ENCODE peak calls at places on chromosomes 7 and 10, in seven cellular contexts. One of them, this sample, is unnamed.

GRCh38 chr10:52443419-52444388 is 129.6 kb downstream of the DKK1 start:
- DNase-seq in NCI-H1048: no peak
- DNase-seq in stimulated activated naive B cell treated with anti-CD40 and anti-IgM and Interleukin-4, amounts not matched to agents 10 μg/mL and 1 μg/mL and 100 μg/mL, for 72 hours: no peak
- DNase-seq in pancreas: no peak
- DNase-seq in SIG-M5: no peak
- DNase-seq in nephron progenitor cell: no peak
- DNase-seq in stomach: no peak
- DNase-seq in this sample: peak; percentile 68

GRCh38 chr10:46328853-46329689 is 42.3 kb downstream of the ANTXRL start:
- DNase-seq in NCI-H1048: no peak
- DNase-seq in stimulated activated naive B cell treated with anti-CD40 and anti-IgM and Interleukin-4, amounts not matched to agents 10 μg/mL and 1 μg/mL and 100 μg/mL, for 72 hours: no peak
- DNase-seq in pancreas: no peak
- DNase-seq in SIG-M5: no peak
- DNase-seq in nephron progenitor cell: no peak
- DNase-seq in stomach: no peak
- DNase-seq in this sample: no peak

GRCh38 chr10:12800302-12800701 is 201.2 kb downstream of the CCDC3 start:
- DNase-seq in NCI-H1048: no peak
- DNase-seq in stimulated activated naive B cell treated with anti-CD40 and anti-IgM and Interleukin-4, amounts not matched to agents 10 μg/mL and 1 μg/mL and 100 μg/mL, for 72 hours: no peak
- DNase-seq in pancreas: no peak
- DNase-seq in SIG-M5: no peak
- DNase-seq in nephron progenitor cell: no peak
- DNase-seq in stomach: no peak
- DNase-seq in this sample: no peak

GRCh38 chr10:116892873-116893685 is 43.8 kb downstream of the ENO4 start:
- DNase-seq in NCI-H1048: no peak
- DNase-seq in stimulated activated naive B cell treated with anti-CD40 and anti-IgM and Interleukin-4, amounts not matched to agents 10 μg/mL and 1 μg/mL and 100 μg/mL, for 72 hours: no peak
- DNase-seq in pancreas: no peak
- DNase-seq in SIG-M5: no peak
- DNase-seq in nephron progenitor cell: no peak
- DNase-seq in stomach: no peak
- DNase-seq in this sample: no peak

GRCh38 chr7:135842446-135843175 is 94.0 kb upstream of the FAM180A start:
- DNase-seq in NCI-H1048: no peak
- DNase-seq in stimulated activated naive B cell treated with anti-CD40 and anti-IgM and Interleukin-4, amounts not matched to agents 10 μg/mL and 1 μg/mL and 100 μg/mL, for 72 hours: no peak
- DNase-seq in pancreas: no peak
- DNase-seq in SIG-M5: no peak
- DNase-seq in nephron progenitor cell: no peak
- DNase-seq in stomach: no peak
- DNase-seq in this sample: no peak

GRCh38 chr10:101062231-101063161 is 707 bp downstream of the KAZALD1 start:
- DNase-seq in NCI-H1048: no peak
- DNase-seq in stimulated activated naive B cell treated with anti-CD40 and anti-IgM and Interleukin-4, amounts not matched to agents 10 μg/mL and 1 μg/mL and 100 μg/mL, for 72 hours: peak; percentile 32
- DNase-seq in pancreas: peak; percentile 85
- DNase-seq in SIG-M5: no peak
- DNase-seq in nephron progenitor cell: peak; percentile 86
- DNase-seq in stomach: peak; percentile 76
- DNase-seq in this sample: no peak

GRCh38 chr7:24227603-24228359 is 56.2 kb upstream of the NPY start:
- DNase-seq in NCI-H1048: no peak
- DNase-seq in stimulated activated naive B cell treated with anti-CD40 and anti-IgM and Interleukin-4, amounts not matched to agents 10 μg/mL and 1 μg/mL and 100 μg/mL, for 72 hours: peak; percentile 75
- DNase-seq in pancreas: no peak
- DNase-seq in SIG-M5: no peak
- DNase-seq in nephron progenitor cell: no peak
- DNase-seq in stomach: no peak
- DNase-seq in this sample: no peak

GRCh38 chr7:92650391-92650790 is 60.2 kb upstream of the FAM133B start:
- DNase-seq in NCI-H1048: no peak
- DNase-seq in stimulated activated naive B cell treated with anti-CD40 and anti-IgM and Interleukin-4, amounts not matched to agents 10 μg/mL and 1 μg/mL and 100 μg/mL, for 72 hours: no peak
- DNase-seq in pancreas: no peak
- DNase-seq in SIG-M5: no peak
- DNase-seq in nephron progenitor cell: no peak
- DNase-seq in stomach: no peak
- DNase-seq in this sample: no peak

GRCh38 chr10:49035920-49036319 is 79.4 kb downstream of the VSTM4 start:
- DNase-seq in NCI-H1048: no peak
- DNase-seq in stimulated activated naive B cell treated with anti-CD40 and anti-IgM and Interleukin-4, amounts not matched to agents 10 μg/mL and 1 μg/mL and 100 μg/mL, for 72 hours: no peak
- DNase-seq in pancreas: no peak
- DNase-seq in SIG-M5: no peak
- DNase-seq in nephron progenitor cell: no peak
- DNase-seq in stomach: no peak
- DNase-seq in this sample: no peak

GRCh38 chr7:113267885-113268284 is 149.5 kb upstream of the SMIM30 start:
- DNase-seq in NCI-H1048: no peak
- DNase-seq in stimulated activated naive B cell treated with anti-CD40 and anti-IgM and Interleukin-4, amounts not matched to agents 10 μg/mL and 1 μg/mL and 100 μg/mL, for 72 hours: no peak
- DNase-seq in pancreas: no peak
- DNase-seq in SIG-M5: no peak
- DNase-seq in nephron progenitor cell: no peak
- DNase-seq in stomach: no peak
- DNase-seq in this sample: no peak

GRCh38 chr7:51034531-51035264 is 252.0 kb upstream of the GRB10 start:
- DNase-seq in NCI-H1048: no peak
- DNase-seq in stimulated activated naive B cell treated with anti-CD40 and anti-IgM and Interleukin-4, amounts not matched to agents 10 μg/mL and 1 μg/mL and 100 μg/mL, for 72 hours: no peak
- DNase-seq in pancreas: no peak
- DNase-seq in SIG-M5: no peak
- DNase-seq in nephron progenitor cell: no peak
- DNase-seq in stomach: no peak
- DNase-seq in this sample: peak; percentile 60

GRCh38 chr7:43454936-43455518 is 127.9 kb upstream of the STK17A start:
- DNase-seq in NCI-H1048: no peak
- DNase-seq in stimulated activated naive B cell treated with anti-CD40 and anti-IgM and Interleukin-4, amounts not matched to agents 10 μg/mL and 1 μg/mL and 100 μg/mL, for 72 hours: no peak
- DNase-seq in pancreas: no peak
- DNase-seq in SIG-M5: no peak
- DNase-seq in nephron progenitor cell: no peak
- DNase-seq in stomach: no peak
- DNase-seq in this sample: no peak

GRCh38 chr10:98916751-98917150 is 318.9 kb downstream of the HPSE2 start:
- DNase-seq in NCI-H1048: no peak
- DNase-seq in stimulated activated naive B cell treated with anti-CD40 and anti-IgM and Interleukin-4, amounts not matched to agents 10 μg/mL and 1 μg/mL and 100 μg/mL, for 72 hours: no peak
- DNase-seq in pancreas: no peak
- DNase-seq in SIG-M5: no peak
- DNase-seq in nephron progenitor cell: no peak
- DNase-seq in stomach: no peak
- DNase-seq in this sample: no peak

GRCh38 chr10:79162861-79163662 is 94.3 kb downstream of the ZMIZ1 start:
- DNase-seq in NCI-H1048: no peak
- DNase-seq in stimulated activated naive B cell treated with anti-CD40 and anti-IgM and Interleukin-4, amounts not matched to agents 10 μg/mL and 1 μg/mL and 100 μg/mL, for 72 hours: no peak
- DNase-seq in pancreas: no peak
- DNase-seq in SIG-M5: no peak
- DNase-seq in nephron progenitor cell: no peak
- DNase-seq in stomach: no peak
- DNase-seq in this sample: no peak

GRCh38 chr7:105874055-105874454 is 2.3 kb downstream of the ATXN7L1 start:
- DNase-seq in NCI-H1048: no peak
- DNase-seq in stimulated activated naive B cell treated with anti-CD40 and anti-IgM and Interleukin-4, amounts not matched to agents 10 μg/mL and 1 μg/mL and 100 μg/mL, for 72 hours: no peak
- DNase-seq in pancreas: no peak
- DNase-seq in SIG-M5: no peak
- DNase-seq in nephron progenitor cell: no peak
- DNase-seq in stomach: no peak
- DNase-seq in this sample: no peak

GRCh38 chr7:101553018-101553770 is 75.9 kb downstream of the MYL10 start:
- DNase-seq in NCI-H1048: no peak
- DNase-seq in stimulated activated naive B cell treated with anti-CD40 and anti-IgM and Interleukin-4, amounts not matched to agents 10 μg/mL and 1 μg/mL and 100 μg/mL, for 72 hours: no peak
- DNase-seq in pancreas: peak; percentile 46
- DNase-seq in SIG-M5: no peak
- DNase-seq in nephron progenitor cell: no peak
- DNase-seq in stomach: no peak
- DNase-seq in this sample: no peak

GRCh38 chr7:129650056-129650758 is 38.7 kb downstream of the NRF1 start:
- DNase-seq in NCI-H1048: no peak
- DNase-seq in stimulated activated naive B cell treated with anti-CD40 and anti-IgM and Interleukin-4, amounts not matched to agents 10 μg/mL and 1 μg/mL and 100 μg/mL, for 72 hours: no peak
- DNase-seq in pancreas: no peak
- DNase-seq in SIG-M5: no peak
- DNase-seq in nephron progenitor cell: no peak
- DNase-seq in stomach: no peak
- DNase-seq in this sample: no peak

GRCh38 chr10:87547734-87548311 is 43.1 kb downstream of the MINPP1 start:
- DNase-seq in NCI-H1048: no peak
- DNase-seq in stimulated activated naive B cell treated with anti-CD40 and anti-IgM and Interleukin-4, amounts not matched to agents 10 μg/mL and 1 μg/mL and 100 μg/mL, for 72 hours: no peak
- DNase-seq in pancreas: no peak
- DNase-seq in SIG-M5: no peak
- DNase-seq in nephron progenitor cell: no peak
- DNase-seq in stomach: no peak
- DNase-seq in this sample: peak; percentile 68

GRCh38 chr10:34890931-34891330 is 75.8 kb upstream of the PARD3 start:
- DNase-seq in NCI-H1048: no peak
- DNase-seq in stimulated activated naive B cell treated with anti-CD40 and anti-IgM and Interleukin-4, amounts not matched to agents 10 μg/mL and 1 μg/mL and 100 μg/mL, for 72 hours: no peak
- DNase-seq in pancreas: no peak
- DNase-seq in SIG-M5: no peak
- DNase-seq in nephron progenitor cell: no peak
- DNase-seq in stomach: no peak
- DNase-seq in this sample: no peak

GRCh38 chr10:8092428-8092827 is 37.9 kb downstream of the GATA3 start:
- DNase-seq in NCI-H1048: no peak
- DNase-seq in stimulated activated naive B cell treated with anti-CD40 and anti-IgM and Interleukin-4, amounts not matched to agents 10 μg/mL and 1 μg/mL and 100 μg/mL, for 72 hours: no peak
- DNase-seq in pancreas: no peak
- DNase-seq in SIG-M5: no peak
- DNase-seq in nephron progenitor cell: no peak
- DNase-seq in stomach: no peak
- DNase-seq in this sample: no peak

GRCh38 chr7:150781961-150782360 is 18.2 kb downstream of the TMEM176B start:
- DNase-seq in NCI-H1048: no peak
- DNase-seq in stimulated activated naive B cell treated with anti-CD40 and anti-IgM and Interleukin-4, amounts not matched to agents 10 μg/mL and 1 μg/mL and 100 μg/mL, for 72 hours: no peak
- DNase-seq in pancreas: no peak
- DNase-seq in SIG-M5: no peak
- DNase-seq in nephron progenitor cell: no peak
- DNase-seq in stomach: no peak
- DNase-seq in this sample: no peak